ENCODE peak calls at places on chromosome X, in four cellular contexts. N is K562, F is SK-N-SH, A is GM12878. L is an unnamed sample.

GRCh38 chrX:113133316-113133715 is 292.7 kb upstream of the AMOT start:
- DNase-seq in A (no peak), F (no peak), N (no peak), L (no peak)

GRCh38 chrX:42375080-42375479 is 402.9 kb downstream of the PPP1R2C start:
- DNase-seq in F (no peak), N (no peak), A (no peak), L (no peak)

GRCh38 chrX:10797493-10797892 is 177.1 kb upstream of the MID1 start:
- DNase-seq in N (no peak), A (no peak), F (no peak), L (no peak)

GRCh38 chrX:45172890-45173289 is 27.8 kb downstream of the DIPK2B start:
- DNase-seq in F (no peak), N (no peak), A (no peak), L (no peak)

GRCh38 chrX:9905721-9906120 is 61.4 kb upstream of the CLDN34 start:
- DNase-seq in F (no peak), A (no peak), N (no peak), L (no peak)

GRCh38 chrX:65846974-65847373 is 179.5 kb downstream of the MSN start:
- DNase-seq in F (no peak), A (no peak), N (no peak), L (no peak)

GRCh38 chrX:48466696-48467095 is 3.4 kb downstream of the SLC38A5 start:
- DNase-seq in A (no peak), F (peak; percentile 41), N (peak; percentile 56), L (peak; percentile 58)

GRCh38 chrX:125709532-125709931 is 389.9 kb downstream of the TEX13C start:
- DNase-seq in F (no peak), A (no peak), N (no peak), L (no peak)

GRCh38 chrX:18966624-18967023 is 17.3 kb downstream of the PHKA2 start:
- DNase-seq in F (no peak), A (no peak), N (no peak), L (no peak)

DNA sequence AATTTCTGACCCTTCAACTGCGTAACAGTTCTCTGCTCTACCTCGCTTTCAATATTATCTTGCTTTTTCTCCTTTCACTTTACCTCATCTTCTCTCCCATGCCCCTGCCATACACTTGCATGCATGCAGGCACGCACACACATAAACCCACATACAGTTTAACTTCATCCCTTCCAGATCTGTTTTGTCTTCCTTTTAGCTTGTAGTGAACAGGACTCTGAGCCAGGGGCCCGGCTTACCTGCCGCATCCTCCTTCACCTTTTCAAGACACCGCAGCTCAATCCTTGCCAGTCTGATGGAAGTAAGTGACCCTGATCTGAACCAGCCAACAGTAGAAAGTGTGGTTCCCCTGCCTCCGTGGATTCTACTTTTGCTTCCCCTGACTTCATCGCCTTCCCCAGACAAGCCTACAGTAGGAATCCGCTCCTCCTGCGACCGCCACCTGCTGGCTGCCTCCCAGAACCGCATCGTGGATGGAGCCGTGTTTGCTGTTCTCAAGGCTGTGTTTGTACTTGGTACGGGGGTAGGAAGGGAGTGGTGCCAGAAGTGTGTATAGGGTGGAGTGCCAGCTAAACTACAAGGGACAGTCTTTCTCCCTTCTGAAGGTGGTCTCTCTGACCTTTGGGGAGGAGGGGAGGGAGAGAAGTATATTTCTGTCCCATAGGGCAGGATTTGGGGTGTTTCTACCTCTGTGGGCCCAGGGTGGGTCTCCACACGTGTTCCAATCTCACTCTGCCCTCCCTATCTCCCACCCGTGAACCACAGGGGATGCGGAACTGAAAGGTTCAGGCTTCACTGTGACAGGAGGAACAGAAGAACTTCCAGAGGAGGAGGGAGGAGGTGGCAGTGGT is 10.7 kb downstream of the MED12 start:
- DNase-seq in A (no peak), F (peak; percentile 79), N (peak; percentile 68), L (peak; percentile 70)
- TF ChIP-seq USF2 in A (no peak), F (no peak), N (no peak), L (no peak)

GRCh38 chrX:107197306-107197705 is 8.9 kb downstream of the NUP62CL start:
- DNase-seq in N (no peak), A (no peak), F (no peak), L (no peak)
- TF ChIP-seq USF1 in N (no peak), A (no peak), F (no peak), L (no peak)

GRCh38 chrX:1788300-1788911 is 173.5 kb downstream of the ASMT start:
- DNase-seq in N (no peak), A (no peak), F (no peak), L (no peak)

GRCh38 chrX:1778817-1779216 is 164.0 kb downstream of the ASMT start:
- DNase-seq in F (no peak), N (no peak), A (no peak), L (no peak)

GRCh38 chrX:1784773-1785172 is 169.9 kb downstream of the ASMT start:
- DNase-seq in N (peak; percentile 10), A (no peak), F (no peak), L (no peak)
- TF ChIP-seq USF2 in N (no peak), A (no peak), F (no peak), L (no peak)

GRCh38 chrX:21683910-21684309 is 25.8 kb upstream of the KLHL34 start:
- DNase-seq in A (no peak), N (no peak), F (no peak), L (no peak)
- TF ChIP-seq USF1 in A (no peak), N (no peak), F (no peak), L (no peak)

GRCh38 chrX:16873106-16873505 is 2.9 kb upstream of the RBBP7 start:
- DNase-seq in F (no peak), A (no peak), N (no peak), L (no peak)
- TF ChIP-seq USF2 in F (no peak), A (no peak), N (no peak), L (no peak)

DNA sequence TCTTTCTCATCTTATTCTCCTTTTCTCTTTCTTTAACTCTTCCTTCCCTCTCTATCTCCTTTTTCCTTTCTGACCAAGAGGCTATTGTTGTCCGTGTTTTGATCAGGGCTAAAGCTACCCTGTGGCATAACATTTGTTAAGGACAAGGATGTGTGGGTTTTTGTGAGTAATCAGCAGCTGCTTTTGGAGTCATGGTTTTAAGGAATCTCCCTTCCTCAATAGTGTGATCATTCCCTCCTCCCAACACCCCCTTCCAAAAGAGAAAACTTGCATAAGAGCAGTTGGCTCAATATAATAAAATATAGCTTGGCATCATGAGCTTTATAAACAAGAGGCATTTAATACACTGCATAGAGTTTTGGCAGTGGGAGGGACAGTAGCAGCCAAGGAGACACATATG is 84.6 kb downstream of the NHS start:
- DNase-seq in A (no peak), F (no peak), N (no peak), L (no peak)
- TF ChIP-seq USF1 in A (no peak), F (no peak), N (no peak), L (no peak)

GRCh38 chrX:74527344-74527743 is 87.1 kb downstream of the RLIM start:
- DNase-seq in F (no peak), N (no peak), A (no peak), L (no peak)
- TF ChIP-seq USF2 in F (no peak), N (no peak), A (no peak), L (no peak)

DNA sequence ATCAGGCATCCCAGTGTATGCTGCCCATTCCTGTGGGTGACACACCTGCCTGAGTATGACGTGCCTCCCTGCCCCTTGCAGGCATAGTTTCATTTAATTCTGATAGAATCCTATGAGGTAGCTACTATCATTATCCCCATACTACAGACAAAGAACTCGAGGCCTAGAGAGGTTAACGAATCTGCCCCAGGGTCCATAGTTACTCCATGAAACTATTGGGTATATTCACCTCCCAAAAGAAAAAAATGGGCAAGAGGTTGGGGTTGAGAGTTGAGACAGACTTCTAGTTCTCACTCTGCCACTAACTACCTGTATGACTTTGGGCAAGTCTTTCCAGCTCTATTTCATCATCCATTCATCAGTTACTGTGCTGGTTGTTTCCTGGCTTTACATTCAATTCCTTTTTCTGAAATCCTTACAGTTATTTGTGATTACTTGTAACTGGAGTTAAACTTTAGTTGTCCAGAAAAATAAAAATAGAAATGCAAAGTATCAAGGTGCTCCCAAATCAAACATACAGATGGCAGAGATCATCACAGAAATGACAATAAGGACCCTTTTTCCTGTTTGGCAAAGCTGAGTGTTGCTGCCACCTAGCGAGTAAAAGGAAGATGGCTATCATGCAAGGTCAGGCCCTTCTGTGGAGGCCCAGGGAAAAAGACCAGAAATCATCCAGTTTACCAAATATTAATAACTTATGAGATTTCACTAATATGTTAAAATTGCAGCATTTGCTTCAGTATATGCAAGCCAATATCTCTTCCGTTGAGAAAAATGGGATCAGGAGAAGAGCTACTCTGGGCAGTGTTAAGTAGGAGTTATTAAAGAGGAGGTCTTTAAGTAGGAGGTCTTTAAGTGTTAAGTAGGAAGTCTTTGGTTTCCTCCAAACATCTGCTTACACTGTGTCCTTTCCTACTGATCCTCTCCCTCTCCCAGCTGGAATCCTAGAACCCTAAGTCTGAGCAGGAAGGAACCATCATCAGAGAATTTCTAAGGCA is 17.1 kb upstream of the MAP7D3 start:
- DNase-seq in F (peak; percentile 48), A (no peak), N (peak; percentile 49), L (peak; percentile 18)
- TF ChIP-seq USF1 in F (no peak), A (no peak), N (no peak), L (no peak)

L was measured in WTC11.